ENCODE peak calls at places on chromosomes 11 and 22, in five cellular contexts. G is lower lobe of right lung, U is A549, F is RWPE2, E is pancreas. D is an unnamed sample.

GRCh38 chr22:38228873-38229740 is 27.3 kb downstream of the MAFF start:
- DNase-seq in G (no peak), U (peak; percentile 42), F (peak; percentile 77), E (no peak), D (no peak)

GRCh38 chr11:23022854-23023253 is 162.6 kb upstream of the CCDC179 start:
- DNase-seq in G (no peak), U (no peak), F (no peak), E (no peak), D (no peak)

GRCh38 chr11:71080239-71081097 is 171.9 kb downstream of the SHANK2 start:
- DNase-seq in G (peak; percentile 58), U (peak; percentile 77), F (no peak), E (no peak), D (peak; percentile 26)

GRCh38 chr11:128726464-128727139 is 32.7 kb downstream of the FLI1 start:
- DNase-seq in G (peak; percentile 67), U (no peak), F (no peak), E (no peak), D (peak; percentile 44)

GRCh38 chr11:107583629-107584195 is 7.2 kb upstream of the ELMOD1 start:
- DNase-seq in G (no peak), U (no peak), F (no peak), E (no peak), D (no peak)

GRCh38 chr11:748007-748359 is 719 bp downstream of the TALDO1 start:
- DNase-seq in G (peak; percentile 60), U (no peak), F (no peak), E (no peak), D (no peak)

GRCh38 chr11:9953994-9954626 is 290.2 kb downstream of the SWAP70 start:
- DNase-seq in G (no peak), U (no peak), F (no peak), E (no peak), D (no peak)

GRCh38 chr22:45302047-45302446 is 7.7 kb upstream of the FAM118A start:
- DNase-seq in G (no peak), U (peak; percentile 35), F (no peak), E (no peak), D (no peak)

GRCh38 chr11:75380716-75381420 is 18.4 kb upstream of the RPS3 start:
- DNase-seq in G (peak; percentile 56), U (no peak), F (no peak), E (peak; percentile 46), D (no peak)

GRCh38 chr11:78542007-78542406 is 32.7 kb downstream of the NARS2 start:
- DNase-seq in G (no peak), U (no peak), F (no peak), E (no peak), D (no peak)

GRCh38 chr11:66015094-66015881 is 3.5 kb downstream of the CST6 start:
- DNase-seq in G (no peak), U (no peak), F (peak; percentile 55), E (no peak), D (peak; percentile 50)

GRCh38 chr11:31601635-31602282 is 92.2 kb downstream of the ELP4 start:
- DNase-seq in G (no peak), U (no peak), F (no peak), E (no peak), D (no peak)

GRCh38 chr11:128819198-128819597 is 47.9 kb downstream of the KCNJ1 start:
- DNase-seq in G (no peak), U (no peak), F (no peak), E (no peak), D (no peak)

GRCh38 chr11:116731097-116731761 is 41.6 kb downstream of the BUD13 start:
- DNase-seq in G (no peak), U (no peak), F (no peak), E (peak; percentile 47), D (no peak)

GRCh38 chr11:11931461-11932055 is 76.9 kb downstream of the DKK3 start:
- DNase-seq in G (no peak), U (peak; percentile 26), F (no peak), E (no peak), D (peak; percentile 27)

GRCh38 chr11:20016526-20016925 is 143.7 kb downstream of the DBX1 start:
- DNase-seq in G (no peak), U (no peak), F (no peak), E (no peak), D (no peak)

GRCh38 chr22:19877626-19878339 is 23.1 kb upstream of the GNB1L start:
- DNase-seq in G (peak; percentile 37), U (no peak), F (no peak), E (peak; percentile 51), D (no peak)

GRCh38 chr11:73752903-73753302 is 8.0 kb downstream of the RAB6A start:
- DNase-seq in G (peak; percentile 61), U (no peak), F (no peak), E (no peak), D (no peak)

GRCh38 chr22:38110008-38110862 is at the start of gene BAIAP2L2:
- DNase-seq in G (no peak), U (peak; percentile 79), F (no peak), E (peak; percentile 67), D (no peak)

GRCh38 chr22:35191412-35191811 is 65.9 kb upstream of the HMGXB4 start:
- DNase-seq in G (no peak), U (no peak), F (no peak), E (no peak), D (no peak)

GRCh38 chr11:86222081-86222480 is 22.5 kb upstream of the EED start:
- DNase-seq in G (no peak), U (no peak), F (no peak), E (no peak), D (no peak)

GRCh38 chr11:61083601-61084147 is 18.6 kb upstream of the CD5 start:
- DNase-seq in G (no peak), U (no peak), F (no peak), E (no peak), D (no peak)

GRCh38 chr22:49547751-49548239 is 279.9 kb downstream of the BRD1 start:
- DNase-seq in G (peak; percentile 36), U (no peak), F (no peak), E (peak; percentile 27), D (no peak)

GRCh38 chr22:21980547-21980946 is 2.0 kb downstream of the TOP3B start:
- DNase-seq in G (no peak), U (no peak), F (no peak), E (no peak), D (no peak)

GRCh38 chr11:1389103-1389931 is 417 bp upstream of the BRSK2 start:
- DNase-seq in G (peak; percentile 97), U (peak; percentile 88), F (peak; percentile 96), E (peak; percentile 100), D (peak; percentile 97)

GRCh38 chr11:94768602-94769511 is 701 bp downstream of the AMOTL1 start:
- DNase-seq in G (peak; percentile 61), U (no peak), F (no peak), E (peak; percentile 79), D (peak; percentile 58)

GRCh38 chr11:62401356-62401755 is 17.5 kb upstream of the SCGB1A1 start:
- DNase-seq in G (no peak), U (no peak), F (no peak), E (peak; percentile 24), D (no peak)

GRCh38 chr11:62401781-62402180 is 17.1 kb upstream of the SCGB1A1 start:
- DNase-seq in G (no peak), U (no peak), F (no peak), E (peak; percentile 42), D (no peak)

GRCh38 chr11:62404435-62404834 is 14.4 kb upstream of the SCGB1A1 start:
- DNase-seq in G (no peak), U (no peak), F (no peak), E (no peak), D (no peak)

GRCh38 chr11:62402226-62402625 is 16.6 kb upstream of the SCGB1A1 start:
- DNase-seq in G (peak; percentile 71), U (no peak), F (no peak), E (peak; percentile 41), D (peak; percentile 61)

DNA sequence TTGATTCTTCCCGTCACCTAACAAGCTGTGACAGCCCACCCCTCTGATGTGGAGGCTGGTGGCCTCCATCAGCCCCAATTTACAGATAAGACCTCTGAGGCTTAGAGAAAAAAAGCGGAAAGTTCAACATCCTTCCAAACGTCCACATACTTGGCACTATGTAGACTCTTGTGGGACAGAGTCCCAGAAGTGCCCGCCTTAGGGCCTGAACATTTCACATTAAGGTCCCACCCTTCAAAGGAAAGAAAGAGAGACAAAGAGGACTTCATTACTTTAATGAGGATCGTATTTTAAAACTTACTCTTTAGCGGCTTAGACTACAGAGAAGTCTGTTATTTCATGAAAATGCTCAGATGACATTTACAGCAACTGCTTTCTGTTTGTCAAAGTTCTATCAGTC is 15.8 kb upstream of the SCGB1A1 start:
- DNase-seq in G (no peak), U (no peak), F (no peak), E (no peak), D (no peak)
- H3K4me1 ChIP-seq in G (peaks cover 45% of the 10 kb centered on the region), U (peaks cover 19% of the 10 kb centered on the region), F (no peaks in the 10 kb centered on the region), E (no peaks in the 10 kb centered on the region), D (peaks cover 58% of the 10 kb centered on the region)

GRCh38 chr22:39560127-39560526 is 10.4 kb upstream of the CACNA1I start:
- DNase-seq in G (no peak), U (no peak), F (no peak), E (no peak), D (no peak)

GRCh38 chr22:39559456-39560105 is 11.0 kb upstream of the CACNA1I start:
- DNase-seq in G (no peak), U (no peak), F (no peak), E (no peak), D (no peak)

GRCh38 chr22:39558950-39559349 is 11.6 kb upstream of the CACNA1I start:
- DNase-seq in G (no peak), U (no peak), F (no peak), E (no peak), D (no peak)

GRCh38 chr22:39556970-39557811 is 13.4 kb upstream of the CACNA1I start:
- DNase-seq in G (no peak), U (peak; percentile 38), F (no peak), E (no peak), D (no peak)

GRCh38 chr22:39558254-39558727 is 12.3 kb upstream of the CACNA1I start:
- DNase-seq in G (no peak), U (no peak), F (no peak), E (no peak), D (no peak)
- H3K4me3 ChIP-seq in G (no peak overlapping the region), U (no peak overlapping the region), F (no peak overlapping the region), E (no peak overlapping the region), D (no peak overlapping the region)

GRCh38 chr22:33793464-33793863 is 126.8 kb downstream of the LARGE1 start:
- DNase-seq in G (no peak), U (no peak), F (no peak), E (no peak), D (no peak)

GRCh38 chr22:33798401-33798800 is 121.9 kb downstream of the LARGE1 start:
- DNase-seq in G (no peak), U (no peak), F (no peak), E (no peak), D (no peak)

GRCh38 chr22:33792837-33793236 is 127.4 kb downstream of the LARGE1 start:
- DNase-seq in G (no peak), U (no peak), F (no peak), E (no peak), D (no peak)

DNA sequence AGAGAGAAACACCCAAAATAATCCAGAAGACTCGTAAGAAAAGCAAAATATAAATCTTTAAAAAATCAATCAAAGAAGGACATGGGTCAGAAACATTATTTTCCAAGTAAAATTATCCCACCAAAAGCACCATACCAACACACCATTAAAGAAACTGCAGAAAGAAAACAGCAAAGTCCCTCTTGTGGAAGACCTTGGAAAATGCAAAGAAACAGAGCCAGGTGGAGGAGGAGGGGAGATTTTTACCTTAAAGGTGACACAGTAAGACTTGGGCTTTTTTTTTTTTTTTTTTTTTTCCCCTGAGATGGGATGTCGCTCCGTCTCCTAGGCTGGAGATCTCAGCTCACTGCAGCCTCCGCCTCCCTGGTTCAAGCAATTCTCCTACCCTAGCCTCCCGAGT is 123.8 kb downstream of the LARGE1 start:
- DNase-seq in G (no peak), U (no peak), F (no peak), E (no peak), D (no peak)
- TF ChIP-seq CTCF in G (no peak), U (no peak), F (no peak), E (no peak), D (no peak)

GRCh38 chr22:36466258-36466657 is 15.2 kb downstream of the TXN2 start:
- DNase-seq in G (no peak), U (no peak), F (no peak), E (no peak), D (no peak)
- H3K4me1 ChIP-seq in G (peaks cover 87% of the 10 kb centered on the region), U (peaks cover 86% of the 10 kb centered on the region), F (peaks cover 74% of the 10 kb centered on the region), E (peaks cover 21% of the 10 kb centered on the region), D (peaks cover 96% of the 10 kb centered on the region)

D was measured in heart right ventricle.